ENCODE peak calls at places on chromosome 20, in ten cellular contexts. T is lower lobe of right lung; I is adrenal gland; E is fibroblast of lung; U is testis; A is tibial artery; V is A549; Y is CD8-positive, alpha-beta memory T cell; S is K562; D is ovary. Q is an unnamed sample. For H3K4me1, the result is how much of the 10 kb centered on the place peaks cover.

GRCh38 chr20:44736170-44737021 is 9.3 kb upstream of the KCNK15 start:
- DNase-seq in T (no peak), I (peak), E (peak), U (peak), A (no peak), V (peak), Y (peak), S (peak), D (peak), Q (peak)

GRCh38 chr20:32466739-32467505 is 108.8 kb downstream of the ASXL1 start:
- DNase-seq in T (no peak), I (no peak), E (no peak), U (no peak), A (no peak), V (no peak), Y (no peak), S (no peak), D (no peak), Q (no peak)

GRCh38 chr20:62961310-62961783 is 8.8 kb downstream of the SLC17A9 start:
- DNase-seq in T (no peak), I (no peak), E (no peak), U (peak), A (no peak), V (no peak), Y (no peak), S (peak), D (peak), Q (peak)

GRCh38 chr20:52869276-52869675 is 102.9 kb upstream of the TSHZ2 start:
- DNase-seq in T (no peak), I (no peak), E (no peak), U (no peak), A (no peak), V (no peak), Y (no peak), S (no peak), D (no peak), Q (no peak)

GRCh38 chr20:19737025-19737424 is 21.0 kb upstream of the RIN2 start:
- DNase-seq in T (no peak), I (no peak), E (peak), U (no peak), A (no peak), V (peak), Y (no peak), S (no peak), D (no peak), Q (no peak)

GRCh38 chr20:62900692-62901584 is 25.4 kb downstream of the DIDO1 start:
- DNase-seq in T (no peak), I (no peak), E (no peak), U (no peak), A (no peak), V (peak), Y (peak), S (no peak), D (no peak), Q (no peak)

GRCh38 chr20:1847780-1848179 is 47.4 kb upstream of the SIRPA start:
- DNase-seq in T (no peak), I (no peak), E (no peak), U (no peak), A (no peak), V (no peak), Y (no peak), S (no peak), D (no peak), Q (no peak)

GRCh38 chr20:33438481-33438880 is 5.1 kb downstream of the SNTA1 start:
- DNase-seq in T (no peak), I (no peak), E (no peak), U (no peak), A (no peak), V (no peak), Y (no peak), S (no peak), D (no peak), Q (no peak)

GRCh38 chr20:36017034-36017951 is 48.9 kb downstream of the CNBD2 start:
- DNase-seq in T (peak), I (peak), E (peak), U (peak), A (no peak), V (peak), Y (no peak), S (no peak), D (peak), Q (no peak)

GRCh38 chr20:32433311-32434021 is 75.3 kb downstream of the ASXL1 start:
- DNase-seq in T (no peak), I (peak), E (no peak), U (no peak), A (no peak), V (no peak), Y (no peak), S (no peak), D (no peak), Q (no peak)

GRCh38 chr20:32678948-32679347 is 5.2 kb upstream of the C20orf203 start:
- DNase-seq in T (no peak), I (peak), E (peak), U (no peak), A (no peak), V (no peak), Y (no peak), S (no peak), D (no peak), Q (peak)

GRCh38 chr20:12237772-12238171 is 320.1 kb downstream of the BTBD3 start:
- DNase-seq in T (no peak), I (no peak), E (no peak), U (no peak), A (no peak), V (no peak), Y (no peak), S (no peak), D (peak), Q (peak)

GRCh38 chr20:3980260-3981131 is 34.9 kb downstream of the RNF24 start:
- DNase-seq in T (no peak), I (peak), E (peak), U (no peak), A (peak), V (peak), Y (peak), S (peak), D (no peak), Q (peak)

GRCh38 chr20:49297605-49298530 is 20.0 kb upstream of the ZNFX1 start:
- DNase-seq in T (peak), I (no peak), E (no peak), U (no peak), A (peak), V (no peak), Y (no peak), S (no peak), D (no peak), Q (no peak)

GRCh38 chr20:21376631-21377030 is 20.7 kb downstream of the NKX2-4 start:
- DNase-seq in T (no peak), I (no peak), E (no peak), U (no peak), A (no peak), V (no peak), Y (no peak), S (no peak), D (no peak), Q (no peak)

GRCh38 chr20:48817367-48818030 is 10.3 kb downstream of the PREX1 start:
- DNase-seq in T (no peak), I (peak), E (no peak), U (no peak), A (no peak), V (no peak), Y (no peak), S (no peak), D (no peak), Q (no peak)

GRCh38 chr20:5658897-5659296 is 91.3 kb upstream of the SHLD1 start:
- DNase-seq in T (peak), I (peak), E (peak), U (peak), A (peak), V (peak), Y (peak), S (no peak), D (peak), Q (peak)

GRCh38 chr20:3563548-3564177 is 92.8 kb downstream of the ATRN start:
- DNase-seq in T (no peak), I (no peak), E (peak), U (no peak), A (no peak), V (peak), Y (peak), S (peak), D (no peak), Q (peak)

GRCh38 chr20:25042531-25043498 is 15.1 kb downstream of the ACSS1 start:
- DNase-seq in T (peak), I (peak), E (no peak), U (peak), A (peak), V (no peak), Y (peak), S (no peak), D (no peak), Q (no peak)
- H3K27ac ChIP-seq in T (peak), I (peak), E (no peak), U (peak), A (peak), V (no peak), Y (peak), S (no peak), D (no peak), Q (no peak)

DNA sequence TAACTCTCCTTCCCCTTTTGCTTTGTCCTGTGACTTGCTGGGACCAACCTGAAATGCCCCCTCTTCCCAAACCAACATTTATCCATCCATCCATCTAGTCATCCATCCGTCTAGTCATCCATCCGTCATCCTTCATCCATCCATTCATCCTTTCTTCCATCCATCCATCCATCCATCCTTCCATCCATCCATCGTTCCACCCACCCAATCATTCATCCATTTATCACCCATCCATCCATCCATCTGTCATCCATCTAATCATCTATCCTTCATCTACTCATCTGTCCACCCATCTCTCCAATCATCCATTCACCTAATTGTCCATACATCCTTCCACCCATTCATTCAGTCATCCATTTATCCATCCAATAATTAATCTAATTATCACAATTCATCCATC is 92.7 kb downstream of the EDN3 start:
- DNase-seq in T (no peak), I (no peak), E (no peak), U (no peak), A (no peak), V (no peak), Y (no peak), S (no peak), D (no peak), Q (no peak)
- H3K4me3 ChIP-seq in T (no peak), I (no peak), E (no peak), U (no peak), A (no peak), V (no peak), Y (no peak), S (no peak), D (no peak), Q (no peak)

GRCh38 chr20:37839432-37839827 is 63.5 kb upstream of the VSTM2L start:
- DNase-seq in T (no peak), I (no peak), E (no peak), U (no peak), A (no peak), V (no peak), Y (no peak), S (no peak), D (no peak), Q (no peak)
- H3K4me1 ChIP-seq in T (under half), I (under half), E (under half), U (under half), A (under half), V (under half), Y (under half), S (under half), D (under half), Q (under half)

DNA sequence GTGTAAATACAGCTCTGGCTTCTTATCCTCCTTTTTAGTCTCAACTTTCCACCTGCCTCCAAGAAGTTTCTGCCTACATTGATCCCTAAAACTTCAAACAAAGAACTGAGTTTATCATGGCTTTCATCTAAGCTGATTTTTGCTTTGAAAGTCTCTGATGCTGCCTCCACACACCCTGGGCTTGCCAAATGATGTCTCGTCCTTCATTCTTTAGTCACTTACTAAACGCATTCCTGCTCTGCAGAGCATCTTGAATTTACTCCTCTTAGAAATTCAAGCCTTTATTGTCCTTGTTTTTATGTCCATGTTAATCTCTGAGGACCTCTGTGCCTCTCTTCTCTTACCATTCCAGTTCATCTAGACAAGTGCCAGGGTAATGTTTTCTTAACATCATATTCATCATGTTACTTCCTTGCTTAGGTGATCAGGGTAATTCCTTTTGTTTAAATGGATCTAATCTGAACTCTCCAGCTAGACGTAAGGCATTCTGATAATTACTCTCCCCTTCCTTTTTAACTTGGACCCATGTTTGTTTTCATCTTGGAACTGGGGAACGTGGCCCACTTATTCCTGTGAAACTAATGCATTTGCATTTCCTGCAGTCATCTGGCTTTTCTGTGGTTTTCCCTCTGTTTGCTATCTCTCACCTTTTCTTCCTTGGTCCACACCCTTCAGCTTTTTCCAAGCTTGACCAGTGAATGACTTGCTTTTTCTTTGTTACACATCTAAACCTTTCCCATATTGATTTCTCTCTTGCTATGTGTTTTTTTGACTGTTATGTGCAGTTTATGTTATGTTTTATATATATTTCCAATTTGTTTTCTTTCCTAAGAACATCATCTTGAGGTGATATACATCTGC is 33.1 kb downstream of the SLX4IP start:
- DNase-seq in T (no peak), I (no peak), E (no peak), U (no peak), A (no peak), V (no peak), Y (no peak), S (no peak), D (no peak), Q (no peak)
- H3K27ac ChIP-seq in T (no peak), I (no peak), E (no peak), U (no peak), A (peak), V (peak), Y (no peak), S (no peak), D (no peak), Q (no peak)

GRCh38 chr20:23869520-23869919 is 10.0 kb downstream of the CST5 start:
- DNase-seq in T (no peak), I (no peak), E (no peak), U (no peak), A (no peak), V (no peak), Y (no peak), S (no peak), D (no peak), Q (no peak)

GRCh38 chr20:23873370-23874015 is 6.1 kb downstream of the CST5 start:
- DNase-seq in T (no peak), I (no peak), E (no peak), U (no peak), A (no peak), V (no peak), Y (peak), S (no peak), D (no peak), Q (no peak)

GRCh38 chr20:23867152-23867776 is 12.3 kb downstream of the CST5 start:
- DNase-seq in T (no peak), I (no peak), E (no peak), U (no peak), A (no peak), V (no peak), Y (no peak), S (no peak), D (no peak), Q (no peak)

GRCh38 chr20:23870461-23870860 is 9.1 kb downstream of the CST5 start:
- DNase-seq in T (no peak), I (no peak), E (no peak), U (no peak), A (no peak), V (no peak), Y (no peak), S (no peak), D (no peak), Q (no peak)

GRCh38 chr20:23868321-23868720 is 11.2 kb downstream of the CST5 start:
- DNase-seq in T (no peak), I (no peak), E (no peak), U (no peak), A (no peak), V (no peak), Y (no peak), S (no peak), D (no peak), Q (no peak)
- H3K4me3 ChIP-seq in T (no peak), I (no peak), E (no peak), U (no peak), A (no peak), V (no peak), Y (no peak), S (no peak), D (no peak), Q (no peak)

DNA sequence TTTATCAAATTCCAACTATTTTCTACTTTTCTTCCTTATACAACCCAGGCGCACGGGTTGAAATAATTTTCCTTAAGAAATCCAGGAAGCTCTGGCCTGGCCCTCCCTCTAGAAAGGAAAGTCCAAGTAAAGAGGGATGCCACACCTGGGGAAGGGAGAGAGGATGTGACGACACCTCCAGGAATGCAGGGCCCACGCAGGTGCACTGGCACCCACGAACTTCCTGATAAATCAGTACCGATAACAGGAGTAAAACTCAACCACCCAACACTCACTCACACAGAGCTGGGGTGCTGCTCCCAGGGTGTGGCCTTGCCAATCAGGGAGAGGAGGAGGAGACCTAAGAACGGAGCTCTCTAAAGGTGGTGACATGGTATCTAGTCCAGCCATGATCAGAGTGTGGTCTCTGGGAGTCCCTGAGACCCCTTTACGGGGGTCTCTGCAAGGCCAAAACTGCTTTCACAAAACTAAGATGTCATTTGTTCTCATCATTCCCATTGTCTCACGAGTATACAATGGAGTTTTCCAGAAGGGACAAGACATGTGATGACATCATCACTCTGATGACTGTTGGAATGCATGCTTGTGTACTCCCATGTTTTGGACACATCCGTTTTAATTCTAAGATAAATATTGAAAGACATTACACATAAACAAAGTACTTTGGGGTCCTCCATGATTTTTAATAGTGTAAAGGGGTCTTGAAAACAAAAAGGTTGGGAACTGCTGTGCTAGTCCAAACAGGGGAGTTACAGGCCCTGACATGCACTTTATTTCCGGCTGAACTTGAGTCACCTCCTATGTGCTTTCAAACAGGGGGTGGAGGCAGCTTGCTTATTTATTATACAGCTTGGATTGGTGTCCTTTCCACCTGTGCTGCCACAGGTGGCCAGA is 2.2 kb upstream of the PARD6B start:
- DNase-seq in T (peak), I (no peak), E (no peak), U (peak), A (no peak), V (peak), Y (no peak), S (no peak), D (no peak), Q (no peak)
- H3K4me1 ChIP-seq in T (under half), I (under half), E (under half), U (under half), A (under half), V (half or more), Y (under half), S (under half), D (under half), Q (half or more)

GRCh38 chr20:10666221-10667076 is 7.3 kb downstream of the JAG1 start:
- DNase-seq in T (no peak), I (no peak), E (no peak), U (no peak), A (no peak), V (no peak), Y (no peak), S (no peak), D (no peak), Q (no peak)
- H3K27ac ChIP-seq in T (peak), I (peak), E (no peak), U (no peak), A (peak), V (peak), Y (no peak), S (no peak), D (no peak), Q (peak)

DNA sequence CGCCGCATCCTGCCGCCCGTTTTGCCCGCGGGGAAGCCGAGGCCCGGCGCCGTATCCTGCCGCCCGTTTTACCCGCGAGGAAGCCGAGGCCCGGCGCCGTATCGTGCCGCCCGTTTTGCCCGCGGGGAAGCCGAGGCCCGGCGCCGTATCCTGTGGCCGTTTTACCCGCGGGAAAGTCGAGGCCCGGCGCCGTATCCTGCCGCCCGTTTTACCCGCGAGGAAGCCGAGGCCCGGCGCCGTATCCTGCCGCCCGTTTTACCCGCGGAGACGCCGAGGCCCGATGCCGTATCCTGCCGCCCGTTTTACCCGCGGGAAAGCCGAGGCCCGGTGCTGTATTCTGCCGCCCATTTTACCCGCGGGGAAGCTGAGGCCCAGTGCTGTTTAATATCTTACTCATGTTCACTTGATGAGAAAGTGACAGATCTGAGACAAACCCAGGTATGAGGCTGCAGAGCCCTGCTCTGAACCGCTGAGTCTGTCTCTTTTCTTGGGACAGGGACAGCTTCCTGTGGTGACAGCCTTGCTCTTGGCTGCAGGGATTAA is 129.4 kb downstream of the CDH26 start:
- DNase-seq in T (no peak), I (no peak), E (peak), U (no peak), A (no peak), V (peak), Y (no peak), S (no peak), D (no peak), Q (no peak)
- H3K4me3 ChIP-seq in T (peak), I (no peak), E (no peak), U (peak), A (peak), V (peak), Y (no peak), S (no peak), D (no peak), Q (no peak)